ENCODE peak calls at places on chromosome X, in eight cellular contexts. P is GM12878, B is suprapubic skin, M is stomach, I is breast epithelium, W is prostate gland, Z is HCT116, L is spleen. E is an unnamed sample.

GRCh38 chrX:53319614-53320542 is 38.5 kb upstream of the IQSEC2 start:
- DNase-seq in P (no peak), B (no peak), M (no peak), I (no peak), W (no peak), Z (no peak), L (no peak), E (no peak)

GRCh38 chrX:2351999-2352995 is 148.5 kb downstream of the DHRSX start:
- DNase-seq in P (no peak), B (no peak), M (no peak), I (no peak), W (no peak), Z (no peak), L (no peak), E (no peak)

GRCh38 chrX:38987135-38987780 is 186.0 kb downstream of the MID1IP1 start:
- DNase-seq in P (no peak), B (no peak), M (no peak), I (no peak), W (no peak), Z (no peak), L (no peak), E (no peak)

GRCh38 chrX:52574416-52575275 is 57.8 kb upstream of the XAGE1B start:
- DNase-seq in P (peak), B (no peak), M (no peak), I (peak), W (peak), Z (peak), L (no peak), E (peak)

GRCh38 chrX:37888010-37888409 is 40.6 kb upstream of the DYNLT3 start:
- DNase-seq in P (no peak), B (no peak), M (no peak), I (no peak), W (no peak), Z (no peak), L (no peak), E (no peak)

GRCh38 chrX:115233497-115234219 is at the start of gene LRCH2:
- DNase-seq in P (no peak), B (no peak), M (no peak), I (no peak), W (peak), Z (no peak), L (peak), E (no peak)

GRCh38 chrX:133857648-133858269 is 127.6 kb downstream of the GPC3 start:
- DNase-seq in P (no peak), B (no peak), M (no peak), I (no peak), W (no peak), Z (no peak), L (no peak), E (no peak)

GRCh38 chrX:118973389-118974087 is 880 bp upstream of the LONRF3 start:
- DNase-seq in P (no peak), B (peak), M (no peak), I (no peak), W (no peak), Z (no peak), L (peak), E (no peak)

GRCh38 chrX:13398839-13399238 is 79.0 kb upstream of the ATXN3L start:
- DNase-seq in P (no peak), B (no peak), M (no peak), I (no peak), W (no peak), Z (no peak), L (no peak), E (no peak)

GRCh38 chrX:23822397-23822796 is 39.4 kb downstream of the SAT1 start:
- DNase-seq in P (no peak), B (no peak), M (no peak), I (no peak), W (peak), Z (no peak), L (no peak), E (no peak)

GRCh38 chrX:136262812-136263315 is 11.7 kb upstream of the MAP7D3 start:
- DNase-seq in P (no peak), B (no peak), M (no peak), I (no peak), W (no peak), Z (no peak), L (no peak), E (no peak)

GRCh38 chrX:24260827-24261550 is 52.9 kb downstream of the SUPT20HL2 start:
- DNase-seq in P (no peak), B (no peak), M (no peak), I (peak), W (no peak), Z (no peak), L (no peak), E (no peak)

GRCh38 chrX:69189972-69190371 is 24.7 kb upstream of the PJA1 start:
- DNase-seq in P (no peak), B (no peak), M (no peak), I (no peak), W (no peak), Z (no peak), L (no peak), E (no peak)

GRCh38 chrX:140766024-140766611 is 56.6 kb downstream of the LINC00632 start:
- DNase-seq in P (no peak), B (no peak), M (peak), I (no peak), W (no peak), Z (no peak), L (no peak), E (no peak)

GRCh38 chrX:28223991-28224390 is 242.7 kb upstream of the DCAF8L1 start:
- DNase-seq in P (no peak), B (no peak), M (no peak), I (no peak), W (no peak), Z (no peak), L (no peak), E (no peak)

GRCh38 chrX:1025413-1025812 is 187.0 kb downstream of the CRLF2 start:
- DNase-seq in P (no peak), B (no peak), M (no peak), I (no peak), W (no peak), Z (no peak), L (peak), E (no peak)

GRCh38 chrX:100946521-100946920 is 17.8 kb upstream of the XKRX start:
- DNase-seq in P (no peak), B (no peak), M (no peak), I (no peak), W (no peak), Z (no peak), L (no peak), E (no peak)

GRCh38 chrX:68440940-68441339 is 7.6 kb upstream of the OPHN1 start:
- DNase-seq in P (no peak), B (no peak), M (peak), I (no peak), W (peak), Z (no peak), L (no peak), E (no peak)

GRCh38 chrX:103513067-103513466 is 6.2 kb downstream of the RAB40A start:
- DNase-seq in P (no peak), B (no peak), M (no peak), I (no peak), W (no peak), Z (no peak), L (no peak), E (no peak)

GRCh38 chrX:42943051-42943450 is 165.1 kb upstream of the PPP1R2C start:
- DNase-seq in P (no peak), B (no peak), M (no peak), I (no peak), W (no peak), Z (no peak), L (no peak), E (no peak)

GRCh38 chrX:110180176-110180927 is 137.5 kb downstream of the AMMECR1 start:
- DNase-seq in P (no peak), B (no peak), M (no peak), I (no peak), W (no peak), Z (peak), L (no peak), E (no peak)

GRCh38 chrX:77742788-77743476 is 43.1 kb downstream of the ATRX start:
- DNase-seq in P (no peak), B (no peak), M (no peak), I (no peak), W (peak), Z (no peak), L (no peak), E (no peak)

DNA sequence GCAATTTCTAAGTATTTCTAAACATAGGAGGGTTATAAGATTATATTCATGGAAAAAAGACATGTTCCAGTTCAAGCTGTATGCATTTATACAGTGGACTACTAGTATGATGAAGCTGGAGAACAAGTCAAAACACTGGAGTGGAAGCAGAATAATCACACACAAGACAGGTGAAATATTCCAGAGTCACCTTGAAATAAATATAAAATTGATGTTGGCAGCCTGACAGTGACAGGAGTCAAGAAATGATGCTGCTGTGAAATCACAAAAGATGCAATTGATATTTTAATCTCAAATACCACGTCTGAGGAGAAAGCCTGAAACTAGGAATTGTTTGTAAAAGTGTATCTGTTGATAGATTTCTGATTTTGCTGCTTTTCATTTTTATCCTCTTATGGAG is 667.3 kb downstream of the IL1RAPL1 start:
- DNase-seq in P (no peak), B (no peak), M (no peak), I (no peak), W (no peak), Z (no peak), L (no peak), E (no peak)
- TF ChIP-seq POLR2AphosphoS5 in P (no peak), B (no peak), M (no peak), I (no peak), W (no peak), Z (no peak), L (no peak), E (no peak)

GRCh38 chrX:129773649-129774458 is 5.9 kb upstream of the SASH3 start:
- DNase-seq in P (no peak), B (no peak), M (no peak), I (no peak), W (no peak), Z (no peak), L (peak), E (no peak)

GRCh38 chrX:129780441-129781105 is 824 bp downstream of the SASH3 start:
- DNase-seq in P (no peak), B (no peak), M (no peak), I (no peak), W (no peak), Z (no peak), L (peak), E (no peak)

GRCh38 chrX:129779747-129780146 is at the start of gene SASH3:
- DNase-seq in P (no peak), B (no peak), M (peak), I (no peak), W (no peak), Z (no peak), L (peak), E (no peak)

GRCh38 chrX:129779086-129779672 is 570 bp upstream of the SASH3 start:
- DNase-seq in P (no peak), B (no peak), M (no peak), I (no peak), W (no peak), Z (no peak), L (peak), E (no peak)

DNA sequence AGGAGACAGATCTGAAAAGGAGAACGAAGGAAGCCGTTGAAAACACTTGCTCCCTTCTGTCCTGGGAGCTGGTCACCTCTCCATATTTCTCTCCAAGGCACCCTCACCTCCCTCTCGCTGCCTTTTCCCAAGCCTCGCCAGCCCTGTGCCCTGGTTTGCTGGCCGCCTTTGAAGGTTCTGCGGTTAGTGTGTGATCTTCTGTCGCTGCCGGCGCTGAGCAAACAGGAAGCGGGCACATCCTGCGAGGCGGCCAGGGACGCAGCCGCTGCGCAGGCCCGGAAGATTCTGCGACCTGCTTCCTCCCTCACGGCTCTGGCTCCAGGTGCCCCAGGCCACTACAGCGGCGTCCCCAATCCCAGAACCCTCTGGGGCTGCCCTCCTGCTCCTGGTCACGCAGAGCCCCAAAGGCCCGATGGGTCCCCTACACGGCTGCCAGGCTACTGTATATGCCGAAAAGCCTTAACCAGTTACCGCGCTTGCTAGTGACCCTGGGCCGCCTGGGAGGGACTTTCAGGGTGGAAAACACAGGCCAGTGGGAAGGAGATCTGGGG is 2.5 kb upstream of the SASH3 start:
- DNase-seq in P (no peak), B (no peak), M (peak), I (peak), W (peak), Z (no peak), L (peak), E (no peak)
- TF ChIP-seq POLR2A in P (peak), B (no peak), M (no peak), I (no peak), W (no peak), Z (no peak), L (peak), E (peak)

DNA sequence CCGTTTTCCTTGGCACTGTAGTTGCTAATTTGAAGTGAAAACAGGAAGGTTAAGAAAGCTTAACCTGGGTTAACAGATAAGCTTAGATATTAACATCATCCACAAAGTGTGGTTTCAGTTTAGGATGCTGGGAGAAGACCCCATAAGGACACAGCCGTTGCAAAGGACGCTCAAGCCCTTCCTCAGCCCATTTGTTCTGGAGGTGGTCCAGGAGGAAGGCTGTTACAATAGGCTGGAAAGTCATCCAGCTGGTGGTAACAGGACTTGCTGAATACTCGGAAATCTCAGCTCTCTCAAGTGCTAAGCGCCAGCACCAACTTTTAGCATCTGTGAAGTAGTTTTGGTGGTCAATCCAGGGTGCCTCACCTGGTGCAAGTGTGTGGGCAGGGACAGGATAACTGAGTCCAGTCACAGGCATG is 14.2 kb downstream of the CHST7 start:
- DNase-seq in P (no peak), B (no peak), M (no peak), I (no peak), W (no peak), Z (no peak), L (no peak), E (no peak)
- TF ChIP-seq POLR2AphosphoS5 in P (no peak), B (no peak), M (no peak), I (no peak), W (no peak), Z (no peak), L (no peak), E (no peak)

GRCh38 chrX:111200327-111200726 is 70.0 kb downstream of the CAPN6 start:
- DNase-seq in P (no peak), B (no peak), M (no peak), I (no peak), W (no peak), Z (no peak), L (no peak), E (no peak)

DNA sequence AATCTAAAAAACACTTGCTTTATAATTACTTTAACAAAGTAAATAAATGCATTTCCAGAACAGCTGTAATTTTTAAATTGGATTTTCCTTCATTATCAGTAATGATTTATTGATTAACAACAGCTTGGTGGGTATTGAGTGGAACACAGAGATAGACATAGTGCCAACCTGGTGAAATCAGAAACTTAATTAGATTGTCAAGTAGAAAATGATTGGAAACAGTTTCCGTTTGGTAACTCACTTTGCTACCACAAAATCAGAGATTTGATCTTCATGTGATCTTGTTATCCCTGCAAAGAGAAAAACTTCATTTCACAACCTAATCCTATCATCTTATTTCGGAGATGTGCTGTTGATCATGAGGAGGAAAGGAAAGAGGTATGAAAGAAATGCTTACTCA is 70.8 kb downstream of the CAPN6 start:
- DNase-seq in P (no peak), B (no peak), M (no peak), I (no peak), W (no peak), Z (no peak), L (no peak), E (no peak)
- TF ChIP-seq POLR2A in P (no peak), B (no peak), M (no peak), I (no peak), W (no peak), Z (no peak), L (no peak), E (no peak)

GRCh38 chrX:54821310-54821709 is 13.8 kb downstream of the MAGED2 start:
- DNase-seq in P (no peak), B (no peak), M (no peak), I (no peak), W (no peak), Z (no peak), L (no peak), E (no peak)

GRCh38 chrX:54818221-54818620 is 10.7 kb downstream of the MAGED2 start:
- DNase-seq in P (no peak), B (no peak), M (no peak), I (no peak), W (no peak), Z (no peak), L (no peak), E (no peak)

GRCh38 chrX:54820737-54821136 is 13.2 kb downstream of the MAGED2 start:
- DNase-seq in P (no peak), B (no peak), M (no peak), I (no peak), W (no peak), Z (no peak), L (no peak), E (no peak)

GRCh38 chrX:54819201-54819600 is 11.7 kb downstream of the MAGED2 start:
- DNase-seq in P (no peak), B (no peak), M (no peak), I (no peak), W (no peak), Z (no peak), L (peak), E (no peak)

GRCh38 chrX:54817220-54817820 is 9.8 kb downstream of the MAGED2 start:
- DNase-seq in P (no peak), B (no peak), M (no peak), I (no peak), W (no peak), Z (no peak), L (no peak), E (no peak)
- TF ChIP-seq POLR2AphosphoS5 in P (no peak), B (no peak), M (no peak), I (no peak), W (no peak), Z (no peak), L (no peak), E (no peak)